ENCODE peak calls at places on chromosomes 2 and 18, in ten cellular contexts. One of them, this sample, is unnamed.

GRCh38 chr2:172339431-172340010 is 87.9 kb upstream of the ITGA6 start:
- DNase-seq in lower lobe of right lung: no peak
- DNase-seq in astrocyte of the cerebellum: no peak
- DNase-seq in epithelial cell of esophagus: peak
- DNase-seq in fibroblast of the aortic adventitia: peak
- DNase-seq in tibial artery: no peak
- DNase-seq in GM23338: no peak
- DNase-seq in GM12864: no peak
- DNase-seq in heart left ventricle: no peak
- DNase-seq in GM12865: no peak
- DNase-seq in this sample: no peak

GRCh38 chr18:30999186-30999585 is 43.4 kb downstream of the DSC3 start:
- DNase-seq in lower lobe of right lung: no peak
- DNase-seq in astrocyte of the cerebellum: peak
- DNase-seq in epithelial cell of esophagus: no peak
- DNase-seq in fibroblast of the aortic adventitia: no peak
- DNase-seq in tibial artery: no peak
- DNase-seq in GM23338: no peak
- DNase-seq in GM12864: no peak
- DNase-seq in heart left ventricle: no peak
- DNase-seq in GM12865: peak
- DNase-seq in this sample: no peak

GRCh38 chr2:88090446-88091283 is 23.0 kb downstream of the SMYD1 start:
- DNase-seq in lower lobe of right lung: no peak
- DNase-seq in astrocyte of the cerebellum: no peak
- DNase-seq in epithelial cell of esophagus: no peak
- DNase-seq in fibroblast of the aortic adventitia: no peak
- DNase-seq in tibial artery: no peak
- DNase-seq in GM23338: no peak
- DNase-seq in GM12864: no peak
- DNase-seq in heart left ventricle: no peak
- DNase-seq in GM12865: no peak
- DNase-seq in this sample: no peak

GRCh38 chr18:60668583-60668982 is 296.0 kb upstream of the MC4R start:
- DNase-seq in lower lobe of right lung: no peak
- DNase-seq in astrocyte of the cerebellum: no peak
- DNase-seq in epithelial cell of esophagus: no peak
- DNase-seq in fibroblast of the aortic adventitia: no peak
- DNase-seq in tibial artery: no peak
- DNase-seq in GM23338: peak
- DNase-seq in GM12864: no peak
- DNase-seq in heart left ventricle: no peak
- DNase-seq in GM12865: no peak
- DNase-seq in this sample: no peak

GRCh38 chr2:21268871-21269224 is 145.1 kb downstream of the TDRD15 start:
- DNase-seq in lower lobe of right lung: no peak
- DNase-seq in astrocyte of the cerebellum: no peak
- DNase-seq in epithelial cell of esophagus: no peak
- DNase-seq in fibroblast of the aortic adventitia: no peak
- DNase-seq in tibial artery: no peak
- DNase-seq in GM23338: no peak
- DNase-seq in GM12864: no peak
- DNase-seq in heart left ventricle: no peak
- DNase-seq in GM12865: no peak
- DNase-seq in this sample: no peak

GRCh38 chr2:158996378-158996993 is 28.0 kb downstream of the TANC1 start:
- DNase-seq in lower lobe of right lung: no peak
- DNase-seq in astrocyte of the cerebellum: no peak
- DNase-seq in epithelial cell of esophagus: no peak
- DNase-seq in fibroblast of the aortic adventitia: no peak
- DNase-seq in tibial artery: no peak
- DNase-seq in GM23338: no peak
- DNase-seq in GM12864: no peak
- DNase-seq in heart left ventricle: no peak
- DNase-seq in GM12865: no peak
- DNase-seq in this sample: no peak

GRCh38 chr18:13465476-13465875 is 246.9 kb downstream of the LDLRAD4 start:
- DNase-seq in lower lobe of right lung: no peak
- DNase-seq in astrocyte of the cerebellum: no peak
- DNase-seq in epithelial cell of esophagus: no peak
- DNase-seq in fibroblast of the aortic adventitia: no peak
- DNase-seq in tibial artery: peak
- DNase-seq in GM23338: no peak
- DNase-seq in GM12864: no peak
- DNase-seq in heart left ventricle: no peak
- DNase-seq in GM12865: no peak
- DNase-seq in this sample: no peak

GRCh38 chr18:22378672-22379282 is 38.9 kb downstream of the CTAGE1 start:
- DNase-seq in lower lobe of right lung: no peak
- DNase-seq in astrocyte of the cerebellum: no peak
- DNase-seq in epithelial cell of esophagus: peak
- DNase-seq in fibroblast of the aortic adventitia: no peak
- DNase-seq in tibial artery: no peak
- DNase-seq in GM23338: peak
- DNase-seq in GM12864: no peak
- DNase-seq in heart left ventricle: peak
- DNase-seq in GM12865: peak
- DNase-seq in this sample: no peak

GRCh38 chr2:168348076-168348475 is 100.7 kb upstream of the STK39 start:
- DNase-seq in lower lobe of right lung: no peak
- DNase-seq in astrocyte of the cerebellum: no peak
- DNase-seq in epithelial cell of esophagus: peak
- DNase-seq in fibroblast of the aortic adventitia: peak
- DNase-seq in tibial artery: no peak
- DNase-seq in GM23338: peak
- DNase-seq in GM12864: no peak
- DNase-seq in heart left ventricle: peak
- DNase-seq in GM12865: peak
- DNase-seq in this sample: no peak

GRCh38 chr18:58493516-58494253 is 135.2 kb downstream of the ALPK2 start:
- DNase-seq in lower lobe of right lung: peak
- DNase-seq in astrocyte of the cerebellum: peak
- DNase-seq in epithelial cell of esophagus: peak
- DNase-seq in fibroblast of the aortic adventitia: peak
- DNase-seq in tibial artery: peak
- DNase-seq in GM23338: peak
- DNase-seq in GM12864: peak
- DNase-seq in heart left ventricle: peak
- DNase-seq in GM12865: peak
- DNase-seq in this sample: peak

GRCh38 chr2:64284751-64285150 is 140.5 kb upstream of the PELI1 start:
- DNase-seq in lower lobe of right lung: no peak
- DNase-seq in astrocyte of the cerebellum: no peak
- DNase-seq in epithelial cell of esophagus: no peak
- DNase-seq in fibroblast of the aortic adventitia: no peak
- DNase-seq in tibial artery: no peak
- DNase-seq in GM23338: no peak
- DNase-seq in GM12864: no peak
- DNase-seq in heart left ventricle: no peak
- DNase-seq in GM12865: no peak
- DNase-seq in this sample: no peak

GRCh38 chr2:223909048-223909741 is 35.9 kb downstream of the WDFY1 start:
- DNase-seq in lower lobe of right lung: no peak
- DNase-seq in astrocyte of the cerebellum: no peak
- DNase-seq in epithelial cell of esophagus: no peak
- DNase-seq in fibroblast of the aortic adventitia: no peak
- DNase-seq in tibial artery: no peak
- DNase-seq in GM23338: peak
- DNase-seq in GM12864: no peak
- DNase-seq in heart left ventricle: no peak
- DNase-seq in GM12865: no peak
- DNase-seq in this sample: no peak

GRCh38 chr2:238834982-238835381 is 12.9 kb upstream of the TWIST2 start:
- DNase-seq in lower lobe of right lung: no peak
- DNase-seq in astrocyte of the cerebellum: no peak
- DNase-seq in epithelial cell of esophagus: no peak
- DNase-seq in fibroblast of the aortic adventitia: no peak
- DNase-seq in tibial artery: no peak
- DNase-seq in GM23338: no peak
- DNase-seq in GM12864: no peak
- DNase-seq in heart left ventricle: no peak
- DNase-seq in GM12865: no peak
- DNase-seq in this sample: no peak

GRCh38 chr2:238838786-238839327 is 9.0 kb upstream of the TWIST2 start:
- DNase-seq in lower lobe of right lung: no peak
- DNase-seq in astrocyte of the cerebellum: no peak
- DNase-seq in epithelial cell of esophagus: no peak
- DNase-seq in fibroblast of the aortic adventitia: no peak
- DNase-seq in tibial artery: no peak
- DNase-seq in GM23338: no peak
- DNase-seq in GM12864: no peak
- DNase-seq in heart left ventricle: no peak
- DNase-seq in GM12865: no peak
- DNase-seq in this sample: no peak

GRCh38 chr2:238831177-238831576 is 16.7 kb upstream of the TWIST2 start:
- DNase-seq in lower lobe of right lung: no peak
- DNase-seq in astrocyte of the cerebellum: no peak
- DNase-seq in epithelial cell of esophagus: no peak
- DNase-seq in fibroblast of the aortic adventitia: no peak
- DNase-seq in tibial artery: no peak
- DNase-seq in GM23338: no peak
- DNase-seq in GM12864: no peak
- DNase-seq in heart left ventricle: no peak
- DNase-seq in GM12865: no peak
- DNase-seq in this sample: no peak

GRCh38 chr2:238839428-238839827 is 8.5 kb upstream of the TWIST2 start:
- DNase-seq in lower lobe of right lung: no peak
- DNase-seq in astrocyte of the cerebellum: no peak
- DNase-seq in epithelial cell of esophagus: no peak
- DNase-seq in fibroblast of the aortic adventitia: no peak
- DNase-seq in tibial artery: no peak
- DNase-seq in GM23338: no peak
- DNase-seq in GM12864: no peak
- DNase-seq in heart left ventricle: no peak
- DNase-seq in GM12865: no peak
- DNase-seq in this sample: no peak

GRCh38 chr2:238835726-238836301 is 12.1 kb upstream of the TWIST2 start:
- DNase-seq in lower lobe of right lung: no peak
- DNase-seq in astrocyte of the cerebellum: no peak
- DNase-seq in epithelial cell of esophagus: no peak
- DNase-seq in fibroblast of the aortic adventitia: no peak
- DNase-seq in tibial artery: no peak
- DNase-seq in GM23338: peak
- DNase-seq in GM12864: no peak
- DNase-seq in heart left ventricle: no peak
- DNase-seq in GM12865: no peak
- DNase-seq in this sample: no peak
- TF ChIP-seq CTCF in lower lobe of right lung: no peak
- TF ChIP-seq CTCF in astrocyte of the cerebellum: peak
- TF ChIP-seq CTCF in epithelial cell of esophagus: peak
- TF ChIP-seq CTCF in fibroblast of the aortic adventitia: no peak
- TF ChIP-seq CTCF in tibial artery: no peak
- TF ChIP-seq CTCF in GM23338: peak
- TF ChIP-seq CTCF in GM12864: peak
- TF ChIP-seq CTCF in heart left ventricle: no peak
- TF ChIP-seq CTCF in GM12865: peak
- TF ChIP-seq CTCF in this sample: peak

GRCh38 chr2:112836695-112837117 is at the start of gene IL1B:
- DNase-seq in lower lobe of right lung: no peak
- DNase-seq in astrocyte of the cerebellum: no peak
- DNase-seq in epithelial cell of esophagus: peak
- DNase-seq in fibroblast of the aortic adventitia: peak
- DNase-seq in tibial artery: no peak
- DNase-seq in GM23338: no peak
- DNase-seq in GM12864: no peak
- DNase-seq in heart left ventricle: no peak
- DNase-seq in GM12865: no peak
- DNase-seq in this sample: no peak
- H3K4me3 ChIP-seq in lower lobe of right lung: peak
- H3K4me3 ChIP-seq in astrocyte of the cerebellum: no peak
- H3K4me3 ChIP-seq in epithelial cell of esophagus: peak
- H3K4me3 ChIP-seq in fibroblast of the aortic adventitia: peak
- H3K4me3 ChIP-seq in tibial artery: no peak
- H3K4me3 ChIP-seq in GM23338: no peak
- H3K4me3 ChIP-seq in GM12864: no peak
- H3K4me3 ChIP-seq in heart left ventricle: no peak
- H3K4me3 ChIP-seq in GM12865: no peak
- H3K4me3 ChIP-seq in this sample: no peak

DNA sequence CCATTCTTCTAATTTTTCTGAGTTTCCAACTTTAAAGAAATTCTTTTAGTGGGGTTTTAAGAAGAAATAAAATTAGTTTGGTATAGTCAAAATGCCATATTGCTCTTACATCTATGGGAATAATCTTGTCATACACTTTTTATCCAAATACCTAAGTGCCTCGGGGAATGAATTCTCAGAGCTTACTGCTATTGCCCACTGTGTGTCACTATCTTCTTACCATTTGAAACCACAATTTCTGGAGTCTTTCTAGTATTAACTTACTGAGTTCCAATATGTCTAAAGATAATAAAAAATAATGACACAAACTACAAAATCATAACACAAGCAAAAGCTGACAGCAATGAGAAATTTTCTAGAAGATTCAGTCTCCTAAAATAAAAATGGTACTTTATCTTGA is 23.7 kb upstream of the DNAH6 start:
- DNase-seq in lower lobe of right lung: no peak
- DNase-seq in astrocyte of the cerebellum: no peak
- DNase-seq in epithelial cell of esophagus: no peak
- DNase-seq in fibroblast of the aortic adventitia: peak
- DNase-seq in tibial artery: no peak
- DNase-seq in GM23338: peak
- DNase-seq in GM12864: no peak
- DNase-seq in heart left ventricle: no peak
- DNase-seq in GM12865: no peak
- DNase-seq in this sample: no peak
- TF ChIP-seq CTCF in lower lobe of right lung: no peak
- TF ChIP-seq CTCF in astrocyte of the cerebellum: no peak
- TF ChIP-seq CTCF in epithelial cell of esophagus: no peak
- TF ChIP-seq CTCF in fibroblast of the aortic adventitia: peak
- TF ChIP-seq CTCF in tibial artery: no peak
- TF ChIP-seq CTCF in GM23338: peak
- TF ChIP-seq CTCF in GM12864: no peak
- TF ChIP-seq CTCF in heart left ventricle: no peak
- TF ChIP-seq CTCF in GM12865: no peak
- TF ChIP-seq CTCF in this sample: no peak

GRCh38 chr2:230225486-230225885 is at the start of gene SP140:
- DNase-seq in lower lobe of right lung: peak
- DNase-seq in astrocyte of the cerebellum: no peak
- DNase-seq in epithelial cell of esophagus: no peak
- DNase-seq in fibroblast of the aortic adventitia: no peak
- DNase-seq in tibial artery: no peak
- DNase-seq in GM23338: no peak
- DNase-seq in GM12864: peak
- DNase-seq in heart left ventricle: peak
- DNase-seq in GM12865: peak
- DNase-seq in this sample: no peak
- H3K4me3 ChIP-seq in lower lobe of right lung: peak
- H3K4me3 ChIP-seq in astrocyte of the cerebellum: no peak
- H3K4me3 ChIP-seq in epithelial cell of esophagus: no peak
- H3K4me3 ChIP-seq in fibroblast of the aortic adventitia: no peak
- H3K4me3 ChIP-seq in tibial artery: no peak
- H3K4me3 ChIP-seq in GM23338: no peak
- H3K4me3 ChIP-seq in GM12864: peak
- H3K4me3 ChIP-seq in heart left ventricle: peak
- H3K4me3 ChIP-seq in GM12865: peak
- H3K4me3 ChIP-seq in this sample: no peak

DNA sequence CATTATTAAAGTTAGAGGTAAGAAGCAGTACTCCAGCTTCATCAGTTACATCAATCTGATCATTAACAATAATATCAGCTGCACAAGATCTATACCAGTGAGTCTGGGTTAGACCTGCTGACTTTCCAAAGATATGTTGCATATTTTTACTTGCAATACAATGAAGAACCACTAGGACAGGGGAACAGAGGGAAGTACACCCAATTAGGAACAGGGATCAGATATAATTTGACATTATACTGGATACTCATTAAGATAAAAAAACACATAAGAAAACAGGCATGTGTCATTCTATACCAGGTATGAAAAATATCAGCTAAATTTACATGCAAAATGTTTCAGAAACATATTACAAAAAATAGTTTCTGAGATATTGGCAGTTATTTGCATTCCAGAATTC is 995.1 kb upstream of the DDX18 start:
- DNase-seq in lower lobe of right lung: no peak
- DNase-seq in astrocyte of the cerebellum: no peak
- DNase-seq in epithelial cell of esophagus: no peak
- DNase-seq in fibroblast of the aortic adventitia: no peak
- DNase-seq in tibial artery: no peak
- DNase-seq in GM23338: peak
- DNase-seq in GM12864: no peak
- DNase-seq in heart left ventricle: no peak
- DNase-seq in GM12865: no peak
- DNase-seq in this sample: no peak
- TF ChIP-seq CTCF in lower lobe of right lung: no peak
- TF ChIP-seq CTCF in astrocyte of the cerebellum: no peak
- TF ChIP-seq CTCF in epithelial cell of esophagus: no peak
- TF ChIP-seq CTCF in fibroblast of the aortic adventitia: peak
- TF ChIP-seq CTCF in tibial artery: no peak
- TF ChIP-seq CTCF in GM23338: no peak
- TF ChIP-seq CTCF in GM12864: no peak
- TF ChIP-seq CTCF in heart left ventricle: peak
- TF ChIP-seq CTCF in GM12865: no peak
- TF ChIP-seq CTCF in this sample: peak